ENCODE peak calls at places on chromosomes 2 and 18, in eight cellular contexts. K, T, M, W, U, R, F and C are unnamed samples.

GRCh38 chr2:102872388-102872787 is 110.6 kb downstream of the TMEM182 start:
- DNase-seq in K (no peak), T (no peak), M (peak; percentile 13), W (no peak), U (peak; percentile 19), R (no peak), F (no peak), C (peak; percentile 0)

GRCh38 chr18:55635439-55635838 is 47.4 kb upstream of the TCF4 start:
- DNase-seq in K (no peak), T (no peak), M (no peak), W (no peak), U (no peak), R (no peak), F (no peak), C (no peak)

GRCh38 chr2:191015831-191016230 is 1.9 kb upstream of the STAT1 start:
- DNase-seq in K (no peak), T (no peak), M (no peak), W (no peak), U (no peak), R (no peak), F (no peak), C (no peak)

GRCh38 chr18:69874058-69874457 is 73.6 kb downstream of the CD226 start:
- DNase-seq in K (no peak), T (peak; percentile 63), M (no peak), W (no peak), U (no peak), R (no peak), F (peak; percentile 6), C (peak; percentile 67)

GRCh38 chr2:227339098-227339599 is 14.1 kb downstream of the MFF start:
- DNase-seq in K (no peak), T (no peak), M (no peak), W (no peak), U (no peak), R (no peak), F (no peak), C (no peak)

GRCh38 chr2:667332-668000 is 9.7 kb downstream of the TMEM18 start:
- DNase-seq in K (peak; percentile 75), T (peak; percentile 68), M (peak; percentile 86), W (peak; percentile 40), U (peak; percentile 76), R (peak; percentile 59), F (peak; percentile 70), C (peak; percentile 76)

GRCh38 chr2:26938399-26938798 is 32.0 kb upstream of the MAPRE3 start:
- DNase-seq in K (no peak), T (no peak), M (no peak), W (peak; percentile 73), U (no peak), R (no peak), F (no peak), C (no peak)

GRCh38 chr18:8960740-8961657 is 141.5 kb upstream of the NDUFV2 start:
- DNase-seq in K (no peak), T (peak; percentile 87), M (peak; percentile 86), W (no peak), U (no peak), R (peak; percentile 79), F (peak; percentile 63), C (peak; percentile 90)

GRCh38 chr18:48743046-48743445 is 204.2 kb downstream of the CTIF start:
- DNase-seq in K (no peak), T (peak; percentile 52), M (no peak), W (no peak), U (peak; percentile 87), R (peak; percentile 38), F (peak; percentile 37), C (peak; percentile 68)

GRCh38 chr2:160492401-160493226 is 993 bp downstream of the RBMS1 start:
- DNase-seq in K (peak; percentile 72), T (peak; percentile 64), M (peak; percentile 77), W (peak; percentile 20), U (peak; percentile 82), R (peak; percentile 67), F (peak; percentile 82), C (peak; percentile 72)

GRCh38 chr18:25830787-25831186 is 259.6 kb downstream of the SS18 start:
- DNase-seq in K (peak; percentile 80), T (peak; percentile 82), M (no peak), W (no peak), U (no peak), R (peak; percentile 14), F (peak; percentile 79), C (peak; percentile 83)

GRCh38 chr18:32730068-32730467 is 42.8 kb downstream of the KLHL14 start:
- DNase-seq in K (no peak), T (no peak), M (no peak), W (no peak), U (no peak), R (no peak), F (no peak), C (no peak)

GRCh38 chr2:241217320-241218031 is 29.0 kb downstream of the ANO7 start:
- DNase-seq in K (peak; percentile 63), T (peak; percentile 66), M (peak; percentile 33), W (peak; percentile 71), U (peak; percentile 97), R (peak; percentile 54), F (peak; percentile 86), C (peak; percentile 75)

GRCh38 chr18:8607776-8608682 is 1.2 kb upstream of the RAB12 start:
- DNase-seq in K (no peak), T (no peak), M (no peak), W (no peak), U (no peak), R (no peak), F (peak; percentile 9), C (peak; percentile 74)

GRCh38 chr2:3236300-3236699 is 141.3 kb downstream of the EIPR1 start:
- DNase-seq in K (no peak), T (no peak), M (no peak), W (no peak), U (no peak), R (peak; percentile 52), F (no peak), C (no peak)

GRCh38 chr2:11073251-11073650 is 82.0 kb upstream of the SLC66A3 start:
- DNase-seq in K (peak; percentile 30), T (no peak), M (peak; percentile 46), W (peak; percentile 73), U (peak; percentile 54), R (no peak), F (peak; percentile 70), C (peak; percentile 52)

GRCh38 chr2:241506793-241507429 is 1.5 kb downstream of the STK25 start:
- DNase-seq in K (peak; percentile 46), T (no peak), M (peak; percentile 38), W (peak; percentile 21), U (no peak), R (no peak), F (peak; percentile 38), C (no peak)

DNA sequence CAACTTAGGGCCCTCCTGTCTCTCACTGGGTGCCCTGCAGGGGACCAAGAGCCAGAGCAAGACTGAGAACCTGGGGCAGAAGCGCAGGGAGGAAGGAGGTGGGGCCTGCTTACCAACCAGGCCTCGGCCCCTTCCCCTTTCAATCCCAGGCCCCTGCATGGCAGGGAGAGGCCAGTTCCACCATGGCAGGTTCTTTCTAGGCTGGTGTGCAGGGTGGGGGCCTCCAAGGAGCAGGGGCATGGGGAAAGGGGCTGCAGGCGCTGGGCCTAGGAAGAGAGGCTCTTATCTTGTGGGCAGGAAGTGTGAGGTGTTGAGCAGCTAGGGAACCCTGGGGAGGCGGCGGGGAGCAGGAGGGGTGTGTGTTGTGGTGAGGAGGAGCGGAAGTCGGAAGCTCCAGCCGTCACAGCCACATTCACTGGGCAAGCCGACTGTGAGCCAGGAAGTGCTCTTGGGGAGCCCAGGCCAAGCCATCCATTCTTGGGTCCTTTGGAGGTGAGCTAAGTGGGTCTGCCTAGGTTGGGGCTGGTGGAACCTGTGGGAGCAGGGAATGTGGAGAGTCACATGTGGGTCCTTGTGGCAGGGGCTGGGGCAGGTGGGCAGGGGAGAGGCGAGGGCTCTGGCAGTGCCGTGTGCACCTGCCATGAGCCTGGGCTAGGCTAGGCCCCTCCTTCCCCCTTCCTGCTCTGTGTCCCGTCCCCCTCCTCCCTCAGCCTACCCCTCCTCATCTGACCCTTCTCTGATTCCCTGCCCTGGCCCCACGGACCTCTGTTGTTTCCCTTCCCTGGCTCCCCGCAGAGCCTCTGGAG is at the start of gene PSD4:
- DNase-seq in K (no peak), T (no peak), M (no peak), W (peak; percentile 92), U (no peak), R (no peak), F (no peak), C (no peak)
- H3K4me2 ChIP-seq in K (no peak within 1 kb of the TSS), T (no peak within 1 kb of the TSS), M (no peak within 1 kb of the TSS), W (peak within 1 kb of the TSS; percentile 89), U (no peak within 1 kb of the TSS), R (no peak within 1 kb of the TSS), F (no peak within 1 kb of the TSS), C (no peak within 1 kb of the TSS)

DNA sequence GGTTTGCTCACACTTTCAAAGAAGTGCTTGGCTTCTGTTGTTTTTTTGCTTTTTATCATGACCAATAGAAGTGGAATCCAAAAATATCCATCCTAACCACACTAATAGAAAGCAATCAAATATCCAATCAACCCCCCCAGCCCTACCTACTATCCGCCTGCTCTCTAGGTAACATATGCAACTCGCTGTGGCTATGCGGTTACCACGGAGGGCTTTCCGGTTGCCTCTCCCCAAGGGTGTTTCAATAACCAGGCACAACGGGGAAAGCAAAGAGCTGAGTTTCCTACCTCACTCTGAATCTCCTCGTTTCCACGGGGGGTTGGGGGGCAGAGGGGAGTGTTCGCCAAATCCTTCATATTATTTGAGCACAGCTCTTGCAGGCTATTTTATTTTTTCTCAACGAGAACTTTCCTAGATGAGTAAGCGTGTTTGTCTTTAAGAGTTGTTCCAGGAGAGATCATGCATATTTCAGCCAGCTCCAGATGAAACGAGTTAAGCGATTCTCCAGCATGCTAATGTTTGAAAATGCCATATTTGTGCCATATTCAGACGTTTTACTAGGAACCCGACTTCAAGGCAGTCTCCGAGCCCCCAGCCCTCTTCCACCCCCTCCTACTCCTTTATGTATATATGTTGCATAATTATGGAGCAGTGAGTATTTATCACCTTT is 30.4 kb downstream of the PAX3 start:
- DNase-seq in K (no peak), T (no peak), M (no peak), W (no peak), U (no peak), R (no peak), F (no peak), C (no peak)
- H2AFZ ChIP-seq in K (no peak overlapping the region), T (no peak overlapping the region), M (no peak overlapping the region), W (no peak overlapping the region), U (no peak overlapping the region), R (no peak overlapping the region), F (no peak overlapping the region), C (no peak overlapping the region)

DNA sequence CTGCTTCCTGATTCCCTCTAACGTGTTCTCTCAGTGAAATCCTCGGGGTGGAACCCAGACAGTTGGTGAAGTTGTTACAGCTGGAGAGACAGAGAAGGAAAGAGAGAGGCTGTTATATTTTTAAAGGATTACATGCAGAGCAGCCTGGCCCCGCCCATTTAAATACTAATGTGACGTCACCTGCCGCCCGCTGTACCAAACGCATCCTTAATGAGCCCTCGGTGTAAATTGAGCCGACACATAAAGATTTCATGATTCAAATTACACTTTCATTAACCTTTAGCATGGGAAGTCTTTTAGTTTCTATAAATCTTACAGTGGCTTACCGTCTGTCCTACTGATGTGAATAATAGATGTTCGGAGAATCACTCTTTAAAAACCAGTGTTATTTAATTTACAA is 164.0 kb upstream of the SIX3 start:
- DNase-seq in K (no peak), T (no peak), M (no peak), W (no peak), U (no peak), R (no peak), F (no peak), C (no peak)
- H3K4me3 ChIP-seq in K (no peak overlapping the region), T (no peak overlapping the region), M (no peak overlapping the region), W (no peak overlapping the region), U (no peak overlapping the region), R (no peak overlapping the region), F (no peak overlapping the region), C (no peak overlapping the region)

DNA sequence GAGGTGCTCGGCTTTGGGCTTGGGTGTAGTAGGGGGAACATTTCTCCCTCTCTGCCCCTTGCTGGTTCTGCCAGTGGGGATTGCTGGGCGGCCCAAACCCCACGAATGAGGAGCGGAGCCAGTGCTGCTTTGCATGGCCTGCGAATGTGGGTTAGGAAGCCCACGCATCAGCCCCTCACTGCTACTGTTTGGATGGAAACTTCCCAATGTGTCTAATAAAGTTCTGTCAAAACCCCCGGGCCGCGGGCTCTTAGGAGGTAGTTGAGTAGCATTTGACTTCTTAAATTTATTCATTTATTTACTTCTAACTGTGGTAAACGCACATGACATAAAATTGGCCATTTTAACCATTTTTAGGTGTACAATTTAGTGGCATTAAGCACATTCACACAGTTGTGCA is 161.3 kb upstream of the FHL2 start:
- DNase-seq in K (no peak), T (no peak), M (no peak), W (no peak), U (no peak), R (no peak), F (no peak), C (no peak)
- H3K4me2 ChIP-seq in K (no peak overlapping the region), T (no peak overlapping the region), M (no peak overlapping the region), W (no peak overlapping the region), U (no peak overlapping the region), R (no peak overlapping the region), F (no peak overlapping the region), C (no peak overlapping the region)